ENCODE peak calls at places on chromosomes 12 and 14, in four cellular contexts. One of them, this sample, is unnamed.

GRCh38 chr12:57106021-57106708 is 5.0 kb downstream of the STAT6 start:
- DNase-seq in spleen: no peak
- DNase-seq in HepG2: no peak
- DNase-seq in suprapubic skin: no peak
- DNase-seq in this sample: no peak

GRCh38 chr12:77686760-77687159 is 143.9 kb upstream of the NAV3 start:
- DNase-seq in spleen: no peak
- DNase-seq in HepG2: no peak
- DNase-seq in suprapubic skin: no peak
- DNase-seq in this sample: peak; percentile 35

GRCh38 chr12:52139579-52140062 is 52.2 kb downstream of the KRT80 start:
- DNase-seq in spleen: peak; percentile 64
- DNase-seq in HepG2: no peak
- DNase-seq in suprapubic skin: no peak
- DNase-seq in this sample: no peak

GRCh38 chr12:131102991-131103609 is 149.4 kb downstream of the ADGRD1 start:
- DNase-seq in suprapubic skin: peak; percentile 60
- DNase-seq in spleen: peak; percentile 67
- DNase-seq in HepG2: no peak
- DNase-seq in this sample: no peak

GRCh38 chr12:5094550-5094949 is 50.9 kb downstream of the KCNA5 start:
- DNase-seq in suprapubic skin: no peak
- DNase-seq in spleen: no peak
- DNase-seq in HepG2: no peak
- DNase-seq in this sample: no peak

GRCh38 chr12:54066408-54066807 is 12.8 kb downstream of the HOXC4 start:
- DNase-seq in suprapubic skin: no peak
- DNase-seq in HepG2: no peak
- DNase-seq in spleen: no peak
- DNase-seq in this sample: no peak

GRCh38 chr14:69356903-69357543 is 41.1 kb downstream of the ERH start:
- DNase-seq in spleen: no peak
- DNase-seq in HepG2: peak; percentile 18
- DNase-seq in suprapubic skin: no peak
- DNase-seq in this sample: no peak

GRCh38 chr12:45259732-45260480 is 44.0 kb downstream of the ANO6 start:
- DNase-seq in spleen: no peak
- DNase-seq in HepG2: peak; percentile 91
- DNase-seq in suprapubic skin: no peak
- DNase-seq in this sample: no peak

GRCh38 chr12:94074970-94075695 is 73.2 kb upstream of the PLXNC1 start:
- DNase-seq in HepG2: peak; percentile 60
- DNase-seq in spleen: no peak
- DNase-seq in suprapubic skin: no peak
- DNase-seq in this sample: peak; percentile 62

GRCh38 chr12:67714648-67715047 is 66.1 kb downstream of the DYRK2 start:
- DNase-seq in spleen: no peak
- DNase-seq in suprapubic skin: no peak
- DNase-seq in HepG2: no peak
- DNase-seq in this sample: no peak

GRCh38 chr12:51846911-51847829 is 1.3 kb downstream of the FIGNL2 start:
- DNase-seq in HepG2: no peak
- DNase-seq in spleen: peak; percentile 84
- DNase-seq in suprapubic skin: no peak
- DNase-seq in this sample: no peak

GRCh38 chr14:35277179-35277578 is 15.0 kb upstream of the PSMA6 start:
- DNase-seq in spleen: no peak
- DNase-seq in suprapubic skin: no peak
- DNase-seq in HepG2: no peak
- DNase-seq in this sample: no peak

GRCh38 chr12:2270846-2271245 is 218.1 kb downstream of the CACNA1C start:
- DNase-seq in HepG2: no peak
- DNase-seq in spleen: no peak
- DNase-seq in suprapubic skin: no peak
- DNase-seq in this sample: no peak

GRCh38 chr12:2138294-2138693 is 85.5 kb downstream of the CACNA1C start:
- DNase-seq in HepG2: no peak
- DNase-seq in spleen: no peak
- DNase-seq in suprapubic skin: peak; percentile 66
- DNase-seq in this sample: no peak

GRCh38 chr12:108594-108993 is 42.0 kb downstream of the IQSEC3 start:
- DNase-seq in suprapubic skin: no peak
- DNase-seq in HepG2: no peak
- DNase-seq in spleen: no peak
- DNase-seq in this sample: no peak

GRCh38 chr14:72906316-72906715 is 12.4 kb upstream of the DPF3 start:
- DNase-seq in HepG2: no peak
- DNase-seq in spleen: no peak
- DNase-seq in suprapubic skin: no peak
- DNase-seq in this sample: no peak

GRCh38 chr12:50314629-50315312 is 31.5 kb upstream of the LIMA1 start:
- DNase-seq in HepG2: peak; percentile 46
- DNase-seq in suprapubic skin: no peak
- DNase-seq in spleen: no peak
- DNase-seq in this sample: peak; percentile 40

GRCh38 chr12:18700254-18700653 is 37.6 kb downstream of the PLCZ1 start:
- DNase-seq in spleen: no peak
- DNase-seq in suprapubic skin: no peak
- DNase-seq in HepG2: no peak
- DNase-seq in this sample: no peak

GRCh38 chr12:95304673-95305198 is 87.1 kb downstream of the VEZT start:
- DNase-seq in suprapubic skin: no peak
- DNase-seq in HepG2: no peak
- DNase-seq in spleen: no peak
- DNase-seq in this sample: no peak

GRCh38 chr12:47722926-47723631 is 2.2 kb downstream of the ENDOU start:
- DNase-seq in suprapubic skin: peak; percentile 74
- DNase-seq in spleen: no peak
- DNase-seq in HepG2: no peak
- DNase-seq in this sample: no peak

GRCh38 chr14:34931206-34931605 is 51.6 kb upstream of the SRP54 start:
- DNase-seq in suprapubic skin: no peak
- DNase-seq in HepG2: no peak
- DNase-seq in spleen: no peak
- DNase-seq in this sample: no peak

GRCh38 chr14:58717821-58718220 is 80.1 kb downstream of the DACT1 start:
- DNase-seq in spleen: no peak
- DNase-seq in HepG2: no peak
- DNase-seq in suprapubic skin: no peak
- DNase-seq in this sample: no peak

GRCh38 chr12:2691001-2691339 is 103.8 kb upstream of the FKBP4 start:
- DNase-seq in HepG2: no peak
- DNase-seq in spleen: peak; percentile 89
- DNase-seq in suprapubic skin: no peak
- DNase-seq in this sample: no peak

GRCh38 chr14:101235042-101235871 is 326.0 kb upstream of the DIO3 start:
- DNase-seq in HepG2: peak; percentile 47
- DNase-seq in suprapubic skin: peak; percentile 78
- DNase-seq in spleen: no peak
- DNase-seq in this sample: no peak

GRCh38 chr12:92255741-92256140 is 110.1 kb upstream of the BTG1 start:
- DNase-seq in suprapubic skin: no peak
- DNase-seq in spleen: no peak
- DNase-seq in HepG2: no peak
- DNase-seq in this sample: no peak

GRCh38 chr12:131928080-131928764 is 854 bp upstream of the PUS1 start:
- DNase-seq in suprapubic skin: no peak
- DNase-seq in spleen: no peak
- DNase-seq in HepG2: no peak
- DNase-seq in this sample: no peak

GRCh38 chr12:17357396-17357795 is 732.6 kb downstream of the RERGL start:
- DNase-seq in HepG2: no peak
- DNase-seq in spleen: no peak
- DNase-seq in suprapubic skin: no peak
- DNase-seq in this sample: no peak

GRCh38 chr12:93025145-93026103 is 96.3 kb upstream of the EEA1 start:
- DNase-seq in spleen: no peak
- DNase-seq in suprapubic skin: no peak
- DNase-seq in HepG2: no peak
- DNase-seq in this sample: peak; percentile 18

GRCh38 chr12:111757361-111758119 is 9.2 kb upstream of the ALDH2 start:
- DNase-seq in HepG2: no peak
- DNase-seq in suprapubic skin: no peak
- DNase-seq in spleen: no peak
- DNase-seq in this sample: no peak

GRCh38 chr12:87806310-87806709 is 222.9 kb downstream of the C12orf50 start:
- DNase-seq in suprapubic skin: no peak
- DNase-seq in HepG2: no peak
- DNase-seq in spleen: no peak
- DNase-seq in this sample: no peak

GRCh38 chr12:6724409-6724797 is 557 bp downstream of the COPS7A start:
- DNase-seq in HepG2: peak; percentile 20
- DNase-seq in spleen: peak; percentile 84
- DNase-seq in suprapubic skin: no peak
- DNase-seq in this sample: no peak

GRCh38 chr14:49212721-49213120 is 373.5 kb downstream of the RPS29 start:
- DNase-seq in HepG2: no peak
- DNase-seq in suprapubic skin: no peak
- DNase-seq in spleen: no peak
- DNase-seq in this sample: no peak

GRCh38 chr12:91778938-91779400 is 366.7 kb downstream of the BTG1 start:
- DNase-seq in spleen: no peak
- DNase-seq in suprapubic skin: no peak
- DNase-seq in HepG2: peak; percentile 29
- DNase-seq in this sample: no peak

GRCh38 chr12:120117961-120118709 is 1.6 kb upstream of the RAB35 start:
- DNase-seq in suprapubic skin: no peak
- DNase-seq in spleen: no peak
- DNase-seq in HepG2: peak; percentile 45
- DNase-seq in this sample: no peak

GRCh38 chr12:110369992-110370391 is 33.5 kb downstream of the ANAPC7 start:
- DNase-seq in HepG2: no peak
- DNase-seq in spleen: no peak
- DNase-seq in suprapubic skin: no peak
- DNase-seq in this sample: no peak
- TF ChIP-seq POLR2AphosphoS5 in HepG2: no peak
- TF ChIP-seq POLR2AphosphoS5 in spleen: no peak
- TF ChIP-seq POLR2AphosphoS5 in suprapubic skin: no peak
- TF ChIP-seq POLR2AphosphoS5 in this sample: no peak

GRCh38 chr12:26691234-26691970 is 141.6 kb downstream of the ITPR2 start:
- DNase-seq in spleen: no peak
- DNase-seq in suprapubic skin: no peak
- DNase-seq in HepG2: peak; percentile 24
- DNase-seq in this sample: no peak
- TF ChIP-seq POLR2AphosphoS5 in spleen: no peak
- TF ChIP-seq POLR2AphosphoS5 in suprapubic skin: no peak
- TF ChIP-seq POLR2AphosphoS5 in HepG2: no peak
- TF ChIP-seq POLR2AphosphoS5 in this sample: no peak

DNA sequence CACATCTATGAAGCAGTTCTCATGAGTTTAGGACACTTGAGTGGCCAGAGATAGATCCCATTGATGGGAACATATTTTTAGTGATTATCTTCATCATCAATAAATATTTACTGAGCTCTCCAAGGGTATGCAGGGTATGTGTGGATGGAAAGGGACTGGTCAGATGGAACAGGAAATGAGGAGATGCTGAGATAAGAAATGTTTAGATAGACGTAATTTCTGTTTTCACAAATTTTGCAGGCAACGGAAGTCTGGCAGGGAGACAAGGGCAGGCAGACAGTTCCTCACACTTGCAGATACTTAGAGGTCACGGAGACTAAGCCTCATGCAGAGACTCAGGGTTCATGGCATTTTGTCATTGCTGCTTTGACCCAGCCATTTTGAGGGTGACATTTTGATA is 24.3 kb downstream of the BCL2L14 start:
- DNase-seq in suprapubic skin: no peak
- DNase-seq in HepG2: peak; percentile 56
- DNase-seq in spleen: no peak
- DNase-seq in this sample: no peak
- TF ChIP-seq POLR2AphosphoS5 in suprapubic skin: no peak
- TF ChIP-seq POLR2AphosphoS5 in HepG2: no peak
- TF ChIP-seq POLR2AphosphoS5 in spleen: no peak
- TF ChIP-seq POLR2AphosphoS5 in this sample: no peak

DNA sequence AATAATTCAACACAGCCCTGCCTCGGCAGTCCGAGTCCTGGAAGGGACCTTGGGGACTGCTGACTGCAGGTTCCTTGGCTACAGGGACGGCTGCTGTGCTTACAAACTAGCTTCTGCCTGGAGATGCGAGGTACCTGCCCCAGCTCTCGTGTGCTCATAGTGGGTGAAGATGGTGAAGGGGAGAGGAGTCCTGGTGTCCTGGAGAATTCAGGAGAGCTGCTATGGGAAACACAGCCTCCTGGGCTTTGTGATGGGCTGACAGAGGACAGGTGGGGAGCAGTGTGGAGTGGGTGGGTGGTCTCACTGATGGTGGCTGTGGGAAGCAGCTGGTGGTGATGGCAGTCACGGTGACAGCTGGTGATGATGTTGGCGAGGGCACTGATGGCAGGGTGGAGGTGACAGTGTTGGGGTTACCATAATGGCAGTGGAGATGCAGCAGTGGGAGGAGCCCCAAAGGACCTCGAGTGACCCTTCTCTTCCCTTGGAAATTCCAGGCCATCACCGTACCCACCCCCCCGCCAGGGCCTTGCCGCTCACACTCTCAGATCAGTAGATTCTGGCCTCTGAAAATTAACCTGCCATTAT is 32.8 kb downstream of the HVCN1 start:
- DNase-seq in suprapubic skin: no peak
- DNase-seq in spleen: no peak
- DNase-seq in HepG2: no peak
- DNase-seq in this sample: no peak
- TF ChIP-seq POLR2AphosphoS5 in suprapubic skin: no peak
- TF ChIP-seq POLR2AphosphoS5 in spleen: no peak
- TF ChIP-seq POLR2AphosphoS5 in HepG2: no peak
- TF ChIP-seq POLR2AphosphoS5 in this sample: no peak

GRCh38 chr14:61653507-61653906 is 41.8 kb upstream of the HIF1A start:
- DNase-seq in HepG2: no peak
- DNase-seq in suprapubic skin: no peak
- DNase-seq in spleen: no peak
- DNase-seq in this sample: no peak
- TF ChIP-seq POLR2AphosphoS5 in HepG2: no peak
- TF ChIP-seq POLR2AphosphoS5 in suprapubic skin: no peak
- TF ChIP-seq POLR2AphosphoS5 in spleen: peak; percentile 79
- TF ChIP-seq POLR2AphosphoS5 in this sample: no peak